ENCODE peak calls at places on chromosomes 3 and 15, in four cellular contexts. A is RWPE1, H is RPMI8226, D is left colon. N is an unnamed sample.

GRCh38 chr3:123791417-123791816 is 92.7 kb downstream of the MYLK start:
- DNase-seq in A (no peak), H (no peak), D (no peak), N (no peak)

GRCh38 chr3:138827222-138827621 is 7.5 kb downstream of the PIK3CB start:
- DNase-seq in A (no peak), H (no peak), D (no peak), N (no peak)

GRCh38 chr3:194572131-194572789 is 61.0 kb downstream of the TMEM44 start:
- DNase-seq in A (peak), H (no peak), D (no peak), N (no peak)

GRCh38 chr3:33980252-33980651 is 181.8 kb downstream of the PDCD6IP start:
- DNase-seq in A (peak), H (no peak), D (no peak), N (no peak)

GRCh38 chr15:90903733-90904536 is 833 bp downstream of the MAN2A2 start:
- DNase-seq in A (no peak), H (peak), D (no peak), N (no peak)

GRCh38 chr3:42504334-42505202 is 2.1 kb downstream of the VIPR1 start:
- DNase-seq in A (no peak), H (no peak), D (peak), N (no peak)

GRCh38 chr3:42505203-42505848 is 2.9 kb downstream of the VIPR1 start:
- DNase-seq in A (no peak), H (no peak), D (peak), N (no peak)

GRCh38 chr3:73427018-73427750 is 197.6 kb downstream of the PDZRN3 start:
- DNase-seq in A (no peak), H (no peak), D (no peak), N (no peak)

GRCh38 chr3:152696962-152697361 is 138.0 kb upstream of the P2RY1 start:
- DNase-seq in A (no peak), H (no peak), D (no peak), N (no peak)

GRCh38 chr3:183626877-183627594 is 8.4 kb upstream of the KLHL24 start:
- DNase-seq in A (no peak), H (no peak), D (no peak), N (no peak)

GRCh38 chr3:10683106-10683505 is 132.9 kb upstream of the SLC6A11 start:
- DNase-seq in A (no peak), H (no peak), D (no peak), N (no peak)

GRCh38 chr15:67831363-67831762 is 6.1 kb downstream of the SKOR1 start:
- DNase-seq in A (no peak), H (no peak), D (no peak), N (no peak)

GRCh38 chr3:101009386-101009785 is 16.2 kb upstream of the ABI3BP start:
- DNase-seq in A (no peak), H (no peak), D (no peak), N (no peak)

GRCh38 chr3:99823723-99824711 is 6.4 kb downstream of the CMSS1 start:
- DNase-seq in A (no peak), H (no peak), D (no peak), N (no peak)

GRCh38 chr3:11803977-11804903 is 42.4 kb downstream of the TAMM41 start:
- DNase-seq in A (peak), H (peak), D (peak), N (peak)

GRCh38 chr3:13655074-13655913 is 106.4 kb downstream of the FBLN2 start:
- DNase-seq in A (peak), H (peak), D (no peak), N (no peak)